ENCODE peak calls at places on chromosomes 1 and 21, in ten cellular contexts. J is colonic mucosa; K is CD8-positive, alpha-beta T cell; I is left ventricle myocardium inferior; O is fibroblast of mammary gland; G is thoracic aorta; H is astrocyte; A is psoas muscle; D is heart left ventricle; Z is lower lobe of right lung. P is an unnamed sample.

GRCh38 chr1:225260319-225260718 is 167.5 kb downstream of the LBR start:
- DNase-seq in J (no peak), K (no peak), I (no peak), O (no peak), G (no peak), H (no peak), A (no peak), D (no peak), Z (no peak), P (no peak)

GRCh38 chr1:37479255-37480124 is 5.1 kb downstream of the ZC3H12A start:
- DNase-seq in J (peak), K (peak), I (peak), O (peak), G (peak), H (peak), A (peak), D (peak), Z (peak), P (peak)

GRCh38 chr1:101308001-101308659 is 71.3 kb downstream of the S1PR1 start:
- DNase-seq in J (no peak), K (no peak), I (no peak), O (no peak), G (no peak), H (no peak), A (no peak), D (no peak), Z (no peak), P (no peak)

GRCh38 chr1:182905321-182905720 is 47.6 kb downstream of the SHCBP1L start:
- DNase-seq in J (no peak), K (no peak), I (no peak), O (no peak), G (no peak), H (no peak), A (no peak), D (no peak), Z (no peak), P (no peak)

GRCh38 chr1:165610866-165611265 is 20.2 kb upstream of the MGST3 start:
- DNase-seq in J (no peak), K (no peak), I (no peak), O (no peak), G (no peak), H (no peak), A (no peak), D (no peak), Z (no peak), P (no peak)

GRCh38 chr21:42555756-42556438 is 42.2 kb downstream of the SLC37A1 start:
- DNase-seq in J (no peak), K (no peak), I (no peak), O (no peak), G (no peak), H (no peak), A (no peak), D (peak), Z (peak), P (no peak)

GRCh38 chr1:179706339-179706941 is 36.7 kb upstream of the FAM163A start:
- DNase-seq in J (peak), K (peak), I (peak), O (peak), G (no peak), H (peak), A (peak), D (peak), Z (no peak), P (peak)

GRCh38 chr1:160089883-160090282 is 8.5 kb downstream of the IGSF8 start:
- DNase-seq in J (no peak), K (no peak), I (no peak), O (no peak), G (no peak), H (no peak), A (no peak), D (no peak), Z (no peak), P (no peak)

GRCh38 chr1:117758444-117759316 is 152.8 kb downstream of the TENT5C start:
- DNase-seq in J (peak), K (peak), I (peak), O (peak), G (peak), H (peak), A (peak), D (peak), Z (peak), P (peak)

GRCh38 chr1:174191255-174191906 is 32.1 kb downstream of the RABGAP1L start:
- DNase-seq in J (no peak), K (no peak), I (no peak), O (peak), G (no peak), H (peak), A (no peak), D (no peak), Z (no peak), P (peak)

GRCh38 chr1:93615201-93616150 is 66.2 kb downstream of the BCAR3 start:
- DNase-seq in J (peak), K (no peak), I (no peak), O (peak), G (no peak), H (peak), A (no peak), D (no peak), Z (no peak), P (peak)

GRCh38 chr1:94109478-94109877 is 11.5 kb downstream of the ABCA4 start:
- DNase-seq in J (no peak), K (no peak), I (no peak), O (no peak), G (no peak), H (no peak), A (no peak), D (no peak), Z (no peak), P (no peak)

GRCh38 chr1:167936068-167936929 is at the start of gene DCAF6:
- DNase-seq in J (peak), K (peak), I (peak), O (peak), G (peak), H (peak), A (peak), D (peak), Z (peak), P (peak)

GRCh38 chr21:45575993-45576837 is 34.0 kb upstream of the SLC19A1 start:
- DNase-seq in J (no peak), K (no peak), I (peak), O (no peak), G (no peak), H (no peak), A (no peak), D (no peak), Z (peak), P (no peak)

GRCh38 chr1:21736011-21736410 is 46.9 kb downstream of the USP48 start:
- DNase-seq in J (no peak), K (no peak), I (no peak), O (no peak), G (no peak), H (no peak), A (no peak), D (no peak), Z (no peak), P (no peak)

GRCh38 chr1:161162806-161163205 is 3.4 kb upstream of the PPOX start:
- DNase-seq in J (no peak), K (no peak), I (no peak), O (no peak), G (no peak), H (no peak), A (no peak), D (no peak), Z (no peak), P (no peak)

GRCh38 chr1:29324771-29325351 is 88.5 kb downstream of the PTPRU start:
- DNase-seq in J (peak), K (no peak), I (no peak), O (no peak), G (no peak), H (no peak), A (no peak), D (no peak), Z (no peak), P (no peak)

GRCh38 chr1:205949753-205950152 is 6.5 kb upstream of the SLC26A9 start:
- DNase-seq in J (no peak), K (no peak), I (no peak), O (no peak), G (no peak), H (no peak), A (no peak), D (no peak), Z (no peak), P (no peak)

GRCh38 chr1:209199822-209200221 is 383.7 kb upstream of the CAMK1G start:
- DNase-seq in J (no peak), K (no peak), I (no peak), O (no peak), G (no peak), H (no peak), A (no peak), D (no peak), Z (no peak), P (no peak)

GRCh38 chr1:216750031-216750627 is 26.9 kb upstream of the ESRRG start:
- DNase-seq in J (peak), K (no peak), I (no peak), O (peak), G (no peak), H (peak), A (no peak), D (no peak), Z (no peak), P (peak)

GRCh38 chr21:31923756-31924155 is 50.9 kb downstream of the HUNK start:
- DNase-seq in J (no peak), K (no peak), I (no peak), O (no peak), G (no peak), H (no peak), A (no peak), D (no peak), Z (no peak), P (no peak)

GRCh38 chr1:59705849-59706599 is 108.7 kb upstream of the HOOK1 start:
- DNase-seq in J (no peak), K (no peak), I (no peak), O (peak), G (no peak), H (peak), A (no peak), D (peak), Z (no peak), P (peak)

GRCh38 chr1:179014123-179014522 is 11.6 kb upstream of the FAM20B start:
- DNase-seq in J (no peak), K (no peak), I (no peak), O (no peak), G (no peak), H (no peak), A (no peak), D (no peak), Z (no peak), P (no peak)

GRCh38 chr21:26461500-26461899 is 111.6 kb downstream of the CYYR1 start:
- DNase-seq in J (no peak), K (no peak), I (no peak), O (no peak), G (no peak), H (no peak), A (no peak), D (no peak), Z (no peak), P (peak)

GRCh38 chr1:180157576-180158057 is 2.9 kb downstream of the QSOX1 start:
- DNase-seq in J (peak), K (no peak), I (no peak), O (no peak), G (no peak), H (no peak), A (no peak), D (no peak), Z (no peak), P (no peak)

DNA sequence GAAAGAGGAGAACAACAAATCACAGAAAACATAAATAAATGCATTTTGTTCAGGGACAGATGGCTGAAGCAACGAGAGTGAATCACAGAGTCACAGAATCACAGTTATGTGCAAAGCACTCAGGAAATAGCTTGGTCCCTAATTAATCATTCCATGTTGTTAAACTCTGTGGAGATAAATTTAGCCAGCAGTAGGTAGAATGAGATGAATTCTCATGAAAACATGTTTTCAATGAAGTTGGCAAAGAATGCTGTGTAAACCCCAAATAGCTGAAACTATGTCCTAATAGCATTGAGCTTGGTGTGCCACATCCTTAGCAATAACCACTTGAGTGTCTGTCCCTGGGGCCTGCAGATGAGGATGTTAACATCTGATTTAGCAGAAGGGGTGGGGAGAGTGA is 20.4 kb downstream of the LEPR start:
- DNase-seq in J (no peak), K (no peak), I (no peak), O (peak), G (no peak), H (peak), A (no peak), D (no peak), Z (no peak), P (peak)
- TF ChIP-seq CTCF in J (no peak), K (no peak), I (no peak), O (no peak), G (no peak), H (no peak), A (no peak), D (no peak), Z (no peak), P (no peak)

DNA sequence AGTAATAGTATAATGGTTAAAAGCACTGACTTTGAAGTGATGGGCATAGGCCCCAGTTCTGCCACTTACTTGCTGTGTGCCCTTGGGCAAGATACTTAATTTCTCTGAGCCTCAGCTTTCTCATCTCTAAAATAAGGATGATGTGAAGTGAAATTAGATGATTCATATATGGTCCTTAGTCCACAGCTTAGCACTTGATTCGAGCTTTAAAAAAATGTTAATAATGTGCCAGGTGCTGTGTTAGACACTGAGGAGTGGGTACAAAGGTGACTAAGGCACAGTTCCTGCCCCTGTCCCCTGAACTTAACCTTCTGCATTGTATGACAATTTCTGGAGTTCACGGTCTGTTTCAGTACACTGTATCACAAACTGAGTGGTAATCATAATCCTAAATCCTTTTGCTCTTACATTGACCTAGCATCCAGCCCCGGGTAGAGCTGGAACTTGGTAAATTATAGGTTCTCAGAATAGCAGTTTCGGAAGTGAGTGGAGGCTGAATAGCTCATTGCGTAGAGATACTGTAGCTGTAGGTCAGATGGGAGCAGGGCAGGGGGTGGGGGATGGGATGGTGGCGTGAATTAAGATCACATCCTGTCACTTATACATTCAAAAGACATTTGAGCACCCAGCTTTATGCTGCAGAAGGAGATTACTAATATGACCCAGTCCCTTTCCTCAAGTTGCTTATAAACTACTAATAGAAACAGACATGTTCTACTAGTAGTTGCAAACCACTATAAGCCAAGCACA is 1.5 kb downstream of the ZNF691 start:
- DNase-seq in J (no peak), K (no peak), I (no peak), O (no peak), G (no peak), H (no peak), A (no peak), D (no peak), Z (no peak), P (no peak)
- H3K4me3 ChIP-seq in J (no peak), K (no peak), I (peak), O (no peak), G (no peak), H (no peak), A (peak), D (peak), Z (peak), P (peak)

GRCh38 chr1:16443975-16444745 is 3.6 kb downstream of the NECAP2 start:
- DNase-seq in J (no peak), K (no peak), I (no peak), O (no peak), G (no peak), H (no peak), A (no peak), D (peak), Z (no peak), P (no peak)
- TF ChIP-seq CTCF in J (no peak), K (no peak), I (no peak), O (no peak), G (no peak), H (no peak), A (no peak), D (no peak), Z (no peak), P (no peak)

GRCh38 chr1:26159113-26160039 is 497 bp downstream of the FAM110D start:
- DNase-seq in J (no peak), K (no peak), I (peak), O (no peak), G (no peak), H (no peak), A (no peak), D (peak), Z (no peak), P (no peak)

GRCh38 chr1:26161408-26162219 is 2.7 kb downstream of the FAM110D start:
- DNase-seq in J (peak), K (no peak), I (peak), O (peak), G (no peak), H (peak), A (peak), D (peak), Z (peak), P (peak)

GRCh38 chr1:26162220-26162703 is 3.4 kb downstream of the FAM110D start:
- DNase-seq in J (no peak), K (no peak), I (no peak), O (peak), G (no peak), H (no peak), A (no peak), D (no peak), Z (no peak), P (no peak)

GRCh38 chr1:26158271-26159112 is at the start of gene FAM110D:
- DNase-seq in J (no peak), K (no peak), I (peak), O (no peak), G (no peak), H (no peak), A (no peak), D (no peak), Z (no peak), P (no peak)

DNA sequence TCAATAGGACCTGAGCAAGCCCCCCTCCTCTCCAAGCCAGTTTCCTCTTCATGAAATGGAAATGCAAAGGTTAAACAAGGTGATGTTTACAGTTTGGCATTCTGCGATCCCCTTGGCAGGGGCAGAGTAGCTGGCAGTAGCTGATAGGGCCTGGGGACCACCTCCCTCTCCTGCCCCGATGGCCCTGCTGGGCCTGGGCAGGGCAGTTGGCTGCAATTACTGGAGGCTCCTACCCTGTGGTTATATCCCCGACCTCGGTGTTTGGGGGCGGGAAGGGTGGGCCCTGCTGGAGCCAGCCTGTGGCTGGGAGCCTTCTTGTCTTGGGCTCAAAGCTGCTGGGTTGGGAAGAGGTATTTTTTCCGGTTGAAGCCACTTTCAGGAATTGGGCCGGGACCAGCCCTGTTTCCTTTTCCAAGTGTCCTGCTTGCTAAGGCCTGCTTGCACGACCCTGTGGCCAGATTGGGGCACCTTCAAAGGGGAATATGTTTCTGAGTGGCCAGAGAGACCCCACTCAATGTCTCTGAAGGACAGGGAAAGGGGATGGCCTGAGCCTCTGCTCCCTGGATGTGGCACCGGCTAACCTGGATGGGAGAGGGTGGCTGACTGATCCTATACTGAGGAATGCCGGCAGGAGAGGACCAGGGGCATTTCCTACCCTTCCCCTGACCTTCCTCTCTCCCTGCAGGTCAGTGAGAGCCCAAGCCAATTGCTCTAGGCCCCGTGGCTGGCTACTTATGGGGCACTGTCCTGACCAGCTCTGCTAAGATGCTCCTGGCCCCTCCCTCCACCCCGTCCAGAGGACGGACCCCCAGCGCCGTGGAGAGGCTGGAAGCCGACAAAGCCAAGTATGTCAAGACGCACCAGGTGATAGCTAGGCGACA is 1.9 kb downstream of the FAM110D start:
- DNase-seq in J (no peak), K (no peak), I (no peak), O (no peak), G (no peak), H (no peak), A (no peak), D (no peak), Z (no peak), P (no peak)
- H3K4me3 ChIP-seq in J (peak), K (no peak), I (peak), O (no peak), G (peak), H (no peak), A (peak), D (peak), Z (peak), P (no peak)

P was measured in AG10803.